ENCODE peak calls at places on chromosomes 12 and 14, in five cellular contexts. M is K562, K is uterus, F is GM06990, E is ovary. Z is an unnamed sample.

GRCh38 chr12:99476956-99477355 is 170.6 kb upstream of the GARIN6 start:
- DNase-seq in M (no peak), K (no peak), F (no peak), E (no peak), Z (no peak)

GRCh38 chr14:68284333-68284732 is 464.8 kb downstream of the RAD51B start:
- DNase-seq in M (no peak), K (no peak), F (no peak), E (no peak), Z (no peak)

GRCh38 chr12:55188974-55189556 is 31.8 kb upstream of the OR10A7 start:
- DNase-seq in M (peak), K (no peak), F (peak), E (no peak), Z (no peak)

GRCh38 chr12:88308825-88309224 is 166.7 kb downstream of the TMTC3 start:
- DNase-seq in M (no peak), K (no peak), F (no peak), E (no peak), Z (no peak)

GRCh38 chr12:66803972-66804371 is 125.1 kb upstream of the GRIP1 start:
- DNase-seq in M (no peak), K (no peak), F (no peak), E (no peak), Z (no peak)

GRCh38 chr12:126681676-126682075 is 1585.3 kb upstream of the TMEM132C start:
- DNase-seq in M (no peak), K (no peak), F (no peak), E (no peak), Z (no peak)

GRCh38 chr12:111056618-111057521 is 136.5 kb upstream of the MYL2 start:
- DNase-seq in M (peak), K (no peak), F (peak), E (no peak), Z (no peak)

GRCh38 chr14:68282479-68283377 is 463.1 kb downstream of the RAD51B start:
- DNase-seq in M (no peak), K (no peak), F (peak), E (no peak), Z (no peak)

GRCh38 chr12:69508581-69508980 is 38.4 kb downstream of the FRS2 start:
- DNase-seq in M (no peak), K (no peak), F (no peak), E (no peak), Z (no peak)

GRCh38 chr12:42504049-42504448 is 85.5 kb downstream of the PRICKLE1 start:
- DNase-seq in M (no peak), K (peak), F (no peak), E (peak), Z (no peak)

GRCh38 chr12:29710104-29710503 is 73.6 kb downstream of the TMTC1 start:
- DNase-seq in M (no peak), K (no peak), F (no peak), E (peak), Z (peak)

GRCh38 chr12:12965836-12966235 is 13.9 kb upstream of the GPRC5D start:
- DNase-seq in M (no peak), K (no peak), F (no peak), E (no peak), Z (no peak)

GRCh38 chr12:25692115-25693035 is 139.3 kb upstream of the LMNTD1 start:
- DNase-seq in M (peak), K (no peak), F (no peak), E (no peak), Z (peak)

GRCh38 chr14:30988509-30988908 is 36.9 kb upstream of the AP4S1 start:
- DNase-seq in M (no peak), K (no peak), F (no peak), E (no peak), Z (no peak)

GRCh38 chr12:57046947-57047890 is 2.7 kb downstream of the MYO1A start:
- DNase-seq in M (no peak), K (no peak), F (peak), E (no peak), Z (no peak)

GRCh38 chr12:131001493-131001892 is 47.8 kb downstream of the ADGRD1 start:
- DNase-seq in M (no peak), K (no peak), F (no peak), E (no peak), Z (no peak)

GRCh38 chr12:123520567-123521474 is 12.7 kb downstream of the RILPL1 start:
- DNase-seq in M (no peak), K (no peak), F (no peak), E (no peak), Z (no peak)

GRCh38 chr12:23987032-23987431 is 37.6 kb upstream of the SOX5 start:
- DNase-seq in M (no peak), K (no peak), F (no peak), E (no peak), Z (no peak)

GRCh38 chr12:7190268-7191055 is 976 bp downstream of the PEX5 start:
- DNase-seq in M (no peak), K (peak), F (peak), E (peak), Z (no peak)

GRCh38 chr14:34075095-34075744 is 124.3 kb upstream of the EGLN3 start:
- DNase-seq in M (no peak), K (no peak), F (no peak), E (no peak), Z (no peak)

GRCh38 chr14:61965030-61965745 is 203.0 kb downstream of the SNAPC1 start:
- DNase-seq in M (no peak), K (no peak), F (no peak), E (no peak), Z (no peak)

GRCh38 chr14:105012171-105012985 is 8.5 kb downstream of the CDCA4 start:
- DNase-seq in M (no peak), K (no peak), F (no peak), E (no peak), Z (no peak)

GRCh38 chr12:95225645-95226212 is 8.1 kb downstream of the VEZT start:
- DNase-seq in M (no peak), K (no peak), F (no peak), E (no peak), Z (no peak)

GRCh38 chr12:33486058-33486457 is 46.4 kb upstream of the SYT10 start:
- DNase-seq in M (no peak), K (no peak), F (no peak), E (no peak), Z (no peak)

GRCh38 chr12:105385141-105385540 is 54.6 kb downstream of the C12orf75 start:
- DNase-seq in M (no peak), K (no peak), F (no peak), E (no peak), Z (no peak)

GRCh38 chr12:105378821-105379400 is 48.4 kb downstream of the C12orf75 start:
- DNase-seq in M (no peak), K (no peak), F (no peak), E (no peak), Z (no peak)

GRCh38 chr12:105384220-105384619 is 53.7 kb downstream of the C12orf75 start:
- DNase-seq in M (no peak), K (no peak), F (no peak), E (no peak), Z (no peak)

GRCh38 chr12:105386431-105386830 is 55.9 kb downstream of the C12orf75 start:
- DNase-seq in M (no peak), K (no peak), F (no peak), E (no peak), Z (no peak)

GRCh38 chr12:105382771-105383632 is 52.5 kb downstream of the C12orf75 start:
- DNase-seq in M (peak), K (peak), F (no peak), E (no peak), Z (no peak)
- H3K4me3 ChIP-seq in M (no peak), K (no peak), F (no peak), E (peak), Z (peak)

DNA sequence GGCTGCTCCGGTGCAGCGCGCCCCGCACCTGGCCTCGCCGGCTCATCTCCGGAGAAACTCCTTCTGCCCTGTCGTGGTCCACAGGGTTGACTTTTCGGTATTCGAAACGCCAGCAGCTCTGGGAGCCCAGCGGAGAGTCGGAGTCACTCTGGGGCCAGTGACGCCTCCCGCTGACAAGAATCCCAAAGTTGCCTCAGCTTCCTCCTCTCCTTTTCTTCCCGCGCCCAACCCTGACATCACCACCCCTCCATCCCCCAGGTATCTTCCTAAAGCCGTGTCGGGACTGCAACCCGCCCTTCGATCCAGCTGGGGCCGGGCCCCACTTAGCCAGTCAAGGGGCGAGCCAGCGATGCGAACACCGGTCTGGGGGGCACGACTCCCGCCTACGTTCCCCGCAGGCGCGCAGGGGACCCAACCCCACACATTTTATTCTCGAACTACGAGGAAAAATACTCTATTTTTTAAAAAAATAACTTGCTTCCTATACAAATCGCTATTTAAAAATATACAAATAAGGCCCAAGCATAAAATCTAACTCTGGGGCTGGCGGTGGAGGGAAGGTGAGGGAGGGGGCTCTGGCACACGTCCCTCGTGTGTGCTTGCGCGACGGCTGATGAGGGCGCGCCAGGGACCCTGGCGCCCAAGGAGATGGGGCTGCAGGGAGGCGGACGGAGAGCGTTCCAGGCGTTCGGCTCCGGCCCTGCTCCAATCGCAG is 2.1 kb downstream of the NKX2-8 start:
- DNase-seq in M (no peak), K (no peak), F (no peak), E (no peak), Z (no peak)
- H3K4me3 ChIP-seq in M (no peak), K (no peak), F (no peak), E (no peak), Z (no peak)

GRCh38 chr12:1318327-1319031 is 275.9 kb downstream of the FBXL14 start:
- DNase-seq in M (no peak), K (no peak), F (no peak), E (no peak), Z (no peak)
- H3K4me3 ChIP-seq in M (no peak), K (no peak), F (no peak), E (no peak), Z (no peak)

GRCh38 chr14:21098892-21099595 is 589 bp upstream of the ZNF219 start:
- DNase-seq in M (no peak), K (no peak), F (no peak), E (no peak), Z (no peak)

GRCh38 chr14:21098134-21098891 is at the start of gene ZNF219:
- DNase-seq in M (peak), K (peak), F (no peak), E (peak), Z (no peak)

GRCh38 chr14:21096438-21096837 is 2.0 kb downstream of the ZNF219 start:
- DNase-seq in M (no peak), K (no peak), F (no peak), E (no peak), Z (no peak)

GRCh38 chr14:21096889-21097615 is 1.4 kb downstream of the ZNF219 start:
- DNase-seq in M (no peak), K (no peak), F (no peak), E (no peak), Z (no peak)

DNA sequence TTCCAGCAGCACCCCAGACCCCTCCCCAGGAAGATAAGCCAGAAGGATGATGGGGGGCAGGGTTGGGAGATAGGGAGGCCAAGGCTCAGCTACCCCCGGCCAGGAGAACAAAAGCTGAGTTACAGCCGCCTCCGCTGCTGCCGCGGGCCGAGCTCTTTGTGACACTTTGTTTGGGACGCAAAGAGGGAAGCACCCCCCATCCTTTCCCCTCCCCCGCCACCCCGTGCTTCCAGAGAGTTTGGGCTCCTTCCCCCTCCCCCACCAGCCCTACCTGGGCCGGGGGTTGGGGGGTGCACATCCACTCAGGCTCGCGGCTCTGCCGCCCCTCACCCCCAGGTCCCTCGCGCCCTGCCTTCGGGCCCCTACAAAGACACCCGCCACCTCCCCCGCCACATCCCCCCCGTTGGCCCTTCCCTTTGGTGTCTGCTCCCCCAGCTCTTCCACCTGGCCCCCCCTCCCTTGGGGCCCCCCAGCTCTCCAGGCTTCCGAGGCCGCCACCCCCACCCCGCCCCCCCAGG is 780 bp downstream of the ZNF219 start:
- DNase-seq in M (no peak), K (no peak), F (no peak), E (no peak), Z (no peak)
- H3K4me3 ChIP-seq in M (no peak), K (peak), F (peak), E (peak), Z (peak)

DNA sequence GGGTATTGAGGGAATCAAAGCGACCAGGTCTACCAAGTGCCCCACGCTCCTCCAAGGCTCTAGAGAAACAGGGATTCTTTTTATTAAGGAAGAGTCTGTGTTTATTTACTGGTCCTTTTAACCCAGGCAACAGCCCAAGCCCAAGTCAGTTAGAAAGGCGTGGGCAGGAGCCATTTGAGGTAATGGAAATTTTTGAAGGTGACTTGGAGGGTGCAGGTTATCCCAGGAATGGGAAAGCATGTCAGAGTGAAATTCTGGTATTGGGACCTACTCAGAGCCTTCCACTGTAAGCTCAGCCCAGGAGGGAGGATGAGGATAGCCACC is 2.9 kb downstream of the SLC6A12 start:
- DNase-seq in M (no peak), K (no peak), F (no peak), E (no peak), Z (no peak)
- H3K4me3 ChIP-seq in M (no peak), K (no peak), F (no peak), E (no peak), Z (no peak)

DNA sequence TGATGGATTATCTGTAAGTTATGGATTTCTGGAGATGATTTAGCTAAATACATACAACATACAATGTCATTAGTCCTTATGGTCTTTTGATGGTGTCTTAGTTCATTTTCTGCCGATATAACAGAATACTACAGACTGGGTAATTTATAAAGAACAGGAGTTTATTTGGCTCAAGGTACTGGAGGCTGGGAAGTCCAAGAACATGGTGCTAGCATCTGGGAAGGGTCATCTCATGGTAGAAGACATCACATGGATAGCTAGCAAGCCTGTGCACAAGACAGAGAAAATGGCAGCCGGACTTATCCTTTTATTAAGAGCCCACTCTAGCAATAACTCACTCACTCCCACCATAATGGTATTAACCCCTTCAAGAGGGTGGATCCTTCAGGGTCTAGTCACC is 24.2 kb downstream of the KLHL28 start:
- DNase-seq in M (no peak), K (no peak), F (no peak), E (no peak), Z (no peak)
- H3K4me3 ChIP-seq in M (no peak), K (no peak), F (no peak), E (no peak), Z (no peak)

DNA sequence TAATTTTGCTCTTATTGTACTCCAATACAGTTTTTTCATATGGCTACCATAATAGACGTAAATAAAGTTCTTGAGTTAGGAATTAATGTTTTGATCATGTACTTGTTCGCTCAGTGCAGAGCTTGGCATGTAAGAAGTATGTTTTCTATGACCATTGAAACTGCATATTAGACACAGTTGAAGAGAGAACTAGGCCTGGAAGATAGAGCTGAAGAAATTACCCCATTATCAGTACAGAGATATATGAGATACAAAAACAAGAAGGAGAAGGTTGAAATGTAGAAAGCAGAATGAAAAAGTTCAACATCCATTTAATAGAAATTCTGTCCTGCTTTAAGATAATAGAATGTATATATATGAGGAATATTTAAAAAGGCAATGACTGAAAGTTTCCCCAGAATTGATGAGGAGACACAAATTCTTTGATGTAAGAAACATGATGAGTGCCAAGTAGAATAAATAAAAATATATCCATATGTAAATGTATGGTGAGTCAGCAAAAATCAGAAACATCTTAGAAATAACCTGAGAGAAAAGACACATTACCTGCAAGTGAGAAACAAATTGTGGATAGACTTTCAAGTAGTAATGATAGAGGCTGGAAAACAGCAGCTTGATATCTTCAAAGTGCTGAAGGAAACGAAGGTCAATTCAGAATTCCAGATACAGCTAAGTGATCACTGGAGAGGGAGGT is 49.1 kb upstream of the ANO4 start:
- DNase-seq in M (no peak), K (no peak), F (no peak), E (no peak), Z (no peak)
- H3K4me3 ChIP-seq in M (no peak), K (no peak), F (no peak), E (no peak), Z (no peak)

GRCh38 chr14:64465208-64465821 is at the start of gene AKAP5:
- DNase-seq in M (peak), K (peak), F (peak), E (peak), Z (no peak)

GRCh38 chr14:64463873-64464272 is 1.4 kb upstream of the AKAP5 start:
- DNase-seq in M (no peak), K (no peak), F (no peak), E (no peak), Z (no peak)

GRCh38 chr14:64467131-64467530 is 1.8 kb downstream of the AKAP5 start:
- DNase-seq in M (no peak), K (no peak), F (no peak), E (no peak), Z (no peak)

GRCh38 chr14:64464695-64465094 is 604 bp upstream of the AKAP5 start:
- DNase-seq in M (no peak), K (no peak), F (no peak), E (no peak), Z (no peak)

DNA sequence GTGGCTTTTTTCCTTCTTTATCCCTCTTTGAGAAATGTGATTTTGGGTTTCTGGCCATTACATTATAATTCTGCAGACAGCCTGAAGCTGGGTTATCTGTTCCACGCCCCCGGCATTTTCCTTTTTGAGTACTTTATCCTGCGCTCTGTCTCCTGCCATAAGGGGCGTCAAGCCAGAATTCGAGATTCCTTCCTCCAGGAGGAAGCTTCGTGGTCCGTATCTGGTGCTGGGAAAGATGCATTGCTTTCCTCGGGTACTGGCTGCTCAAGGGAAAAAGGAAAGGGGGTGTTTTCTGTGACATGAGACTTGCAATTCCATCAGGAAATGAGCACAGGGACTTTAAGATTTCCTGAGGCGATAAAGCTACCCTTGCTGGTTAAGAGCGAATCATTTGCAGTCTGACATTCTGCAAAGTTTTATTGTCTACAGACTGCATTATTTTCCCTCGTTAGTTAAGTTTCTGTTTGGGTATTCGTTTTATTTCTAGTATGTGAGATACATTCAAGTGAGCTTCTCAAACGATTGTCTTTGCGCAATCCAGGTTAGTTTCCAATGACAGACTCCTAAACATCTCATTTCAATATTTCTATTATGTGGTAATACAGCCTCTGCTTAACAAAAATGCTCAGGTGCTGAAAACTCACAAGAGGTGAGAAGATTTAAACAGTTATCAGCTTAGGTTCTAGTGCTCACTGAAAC is 706 bp downstream of the AKAP5 start:
- DNase-seq in M (peak), K (peak), F (no peak), E (peak), Z (no peak)
- H3K4me3 ChIP-seq in M (peak), K (peak), F (peak), E (peak), Z (peak)

GRCh38 chr14:92651793-92652382 is 96.5 kb downstream of the LGMN start:
- DNase-seq in M (no peak), K (no peak), F (peak), E (no peak), Z (no peak)
- H3K4me3 ChIP-seq in M (no peak), K (no peak), F (peak), E (no peak), Z (peak)

Z was measured in right atrium auricular region.